ENCODE peak calls at places on chromosomes 5 and 9, in nine cellular contexts. L is mesenchymal stem cell; K is astrocyte; H is CD4-positive, CD25-positive, alpha-beta regulatory T cell; O is SK-N-SH; E is WERI-Rb-1; X is AG04450; F is fibroblast of lung; W is lower lobe of right lung. Y is an unnamed sample. For H3K27me3, the result is how much of the 10 kb centered on the place peaks cover.

GRCh38 chr9:73081979-73082657 is 69.5 kb upstream of the ANXA1 start:
- DNase-seq in L (peak), K (peak), H (peak), O (peak), E (no peak), X (no peak), F (peak), W (no peak), Y (no peak)

GRCh38 chr9:136138566-136138965 is 19.9 kb upstream of the TMEM250 start:
- DNase-seq in L (peak), K (no peak), H (no peak), O (peak), E (peak), X (no peak), F (peak), W (no peak), Y (no peak)

GRCh38 chr5:102296229-102296817 is at the start of gene SLCO4C1:
- DNase-seq in L (peak), K (peak), H (peak), O (peak), E (no peak), X (no peak), F (peak), W (peak), Y (peak)

GRCh38 chr5:53022889-53023511 is 33.8 kb downstream of the ITGA2 start:
- DNase-seq in L (no peak), K (no peak), H (no peak), O (no peak), E (no peak), X (no peak), F (no peak), W (no peak), Y (no peak)

GRCh38 chr5:95959051-95959963 is 2.3 kb downstream of the ELL2 start:
- DNase-seq in L (peak), K (peak), H (no peak), O (no peak), E (no peak), X (no peak), F (peak), W (no peak), Y (no peak)

GRCh38 chr5:151682751-151683331 is 3.9 kb downstream of the SPARC start:
- DNase-seq in L (peak), K (no peak), H (no peak), O (no peak), E (peak), X (no peak), F (peak), W (no peak), Y (no peak)

GRCh38 chr9:91060520-91061343 is 259.1 kb downstream of the SYK start:
- DNase-seq in L (peak), K (peak), H (no peak), O (no peak), E (no peak), X (peak), F (peak), W (no peak), Y (no peak)

GRCh38 chr9:112233769-112234168 is 58.7 kb upstream of the SUSD1 start:
- DNase-seq in L (peak), K (peak), H (no peak), O (no peak), E (no peak), X (peak), F (peak), W (no peak), Y (no peak)

GRCh38 chr5:38032149-38032548 is 192.3 kb upstream of the GDNF start:
- DNase-seq in L (no peak), K (no peak), H (no peak), O (no peak), E (no peak), X (no peak), F (no peak), W (no peak), Y (no peak)

GRCh38 chr9:88922091-88922490 is 69.2 kb upstream of the S1PR3 start:
- DNase-seq in L (no peak), K (no peak), H (peak), O (no peak), E (no peak), X (no peak), F (no peak), W (no peak), Y (no peak)

GRCh38 chr5:132410451-132411381 is 41.2 kb downstream of the SLC22A5 start:
- DNase-seq in L (peak), K (peak), H (peak), O (peak), E (peak), X (no peak), F (peak), W (peak), Y (peak)

DNA sequence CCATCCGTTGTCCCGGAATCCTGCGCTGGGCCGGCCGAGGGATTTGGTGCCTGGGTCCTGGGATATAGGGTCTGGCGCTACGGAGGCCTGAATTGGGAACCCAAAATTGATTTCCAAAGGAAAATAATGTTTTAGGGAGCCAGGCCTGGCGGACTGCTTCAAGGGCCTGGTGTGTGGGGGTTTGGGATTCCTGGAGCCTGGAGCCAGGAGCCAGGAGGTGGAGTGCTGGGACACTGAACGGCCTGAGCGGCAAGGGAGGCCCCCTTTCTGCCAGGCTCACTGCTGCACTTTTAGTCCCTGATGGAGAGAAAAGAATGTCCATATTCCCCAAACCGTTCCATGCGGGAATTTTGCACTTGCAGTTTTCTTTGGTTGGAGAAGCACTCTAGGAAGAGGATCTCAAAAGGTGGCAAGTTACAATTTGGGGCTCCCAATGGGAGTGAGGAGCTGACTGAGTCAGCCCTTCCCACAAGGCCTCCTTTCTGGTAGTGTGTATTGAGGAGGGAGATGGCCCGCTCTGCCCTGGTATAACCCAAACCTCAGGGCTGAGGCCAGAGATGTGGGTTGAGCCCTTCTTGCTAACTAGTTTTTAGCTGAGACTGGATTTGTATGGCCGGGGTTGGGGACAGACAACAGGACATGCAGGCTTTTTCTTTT is 2.2 kb downstream of the LMX1B start:
- DNase-seq in L (no peak), K (no peak), H (no peak), O (peak), E (no peak), X (no peak), F (no peak), W (no peak), Y (no peak)
- H3K4me3 ChIP-seq in L (no peak), K (no peak), H (no peak), O (no peak), E (no peak), X (no peak), F (no peak), W (no peak), Y (no peak)

GRCh38 chr5:569868-570361 is 42.2 kb upstream of the CEP72 start:
- DNase-seq in L (no peak), K (no peak), H (no peak), O (no peak), E (no peak), X (no peak), F (no peak), W (no peak), Y (no peak)
- H3K27me3 ChIP-seq in L (half or more), K (under half), H (under half), O (under half), E (under half), X (under half), F (under half), W (half or more), Y (under half)

GRCh38 chr5:74250304-74251102 is 390.0 kb downstream of the ENC1 start:
- DNase-seq in L (no peak), K (no peak), H (no peak), O (no peak), E (no peak), X (no peak), F (no peak), W (no peak), Y (no peak)
- H3K27ac ChIP-seq in L (no peak), K (peak), H (no peak), O (no peak), E (no peak), X (peak), F (peak), W (no peak), Y (no peak)

GRCh38 chr9:38048319-38048969 is 20.6 kb downstream of the SHB start:
- DNase-seq in L (no peak), K (peak), H (no peak), O (no peak), E (no peak), X (no peak), F (peak), W (no peak), Y (no peak)
- H3K4me3 ChIP-seq in L (no peak), K (no peak), H (no peak), O (no peak), E (no peak), X (peak), F (no peak), W (no peak), Y (no peak)

GRCh38 chr5:133611357-133612020 is 852 bp downstream of the FSTL4 start:
- DNase-seq in L (no peak), K (no peak), H (no peak), O (peak), E (peak), X (no peak), F (no peak), W (no peak), Y (no peak)
- H3K27me3 ChIP-seq in L (half or more), K (half or more), H (under half), O (under half), E (under half), X (under half), F (under half), W (half or more), Y (under half)

GRCh38 chr5:110900829-110901228 is 162.0 kb downstream of the SLC25A46 start:
- DNase-seq in L (peak), K (peak), H (no peak), O (no peak), E (no peak), X (peak), F (peak), W (no peak), Y (no peak)
- H3K27ac ChIP-seq in L (no peak), K (peak), H (no peak), O (peak), E (no peak), X (no peak), F (no peak), W (no peak), Y (no peak)

GRCh38 chr5:166369817-166370216 is 1921.6 kb upstream of the WWC1 start:
- DNase-seq in L (no peak), K (no peak), H (no peak), O (no peak), E (no peak), X (no peak), F (no peak), W (no peak), Y (no peak)
- H3K4me3 ChIP-seq in L (no peak), K (no peak), H (no peak), O (no peak), E (no peak), X (no peak), F (no peak), W (no peak), Y (no peak)

GRCh38 chr9:36906492-36906891 is 127.6 kb downstream of the PAX5 start:
- DNase-seq in L (no peak), K (no peak), H (no peak), O (no peak), E (no peak), X (no peak), F (no peak), W (no peak), Y (no peak)
- H3K27me3 ChIP-seq in L (half or more), K (half or more), H (under half), O (under half), E (under half), X (under half), F (under half), W (under half), Y (under half)

DNA sequence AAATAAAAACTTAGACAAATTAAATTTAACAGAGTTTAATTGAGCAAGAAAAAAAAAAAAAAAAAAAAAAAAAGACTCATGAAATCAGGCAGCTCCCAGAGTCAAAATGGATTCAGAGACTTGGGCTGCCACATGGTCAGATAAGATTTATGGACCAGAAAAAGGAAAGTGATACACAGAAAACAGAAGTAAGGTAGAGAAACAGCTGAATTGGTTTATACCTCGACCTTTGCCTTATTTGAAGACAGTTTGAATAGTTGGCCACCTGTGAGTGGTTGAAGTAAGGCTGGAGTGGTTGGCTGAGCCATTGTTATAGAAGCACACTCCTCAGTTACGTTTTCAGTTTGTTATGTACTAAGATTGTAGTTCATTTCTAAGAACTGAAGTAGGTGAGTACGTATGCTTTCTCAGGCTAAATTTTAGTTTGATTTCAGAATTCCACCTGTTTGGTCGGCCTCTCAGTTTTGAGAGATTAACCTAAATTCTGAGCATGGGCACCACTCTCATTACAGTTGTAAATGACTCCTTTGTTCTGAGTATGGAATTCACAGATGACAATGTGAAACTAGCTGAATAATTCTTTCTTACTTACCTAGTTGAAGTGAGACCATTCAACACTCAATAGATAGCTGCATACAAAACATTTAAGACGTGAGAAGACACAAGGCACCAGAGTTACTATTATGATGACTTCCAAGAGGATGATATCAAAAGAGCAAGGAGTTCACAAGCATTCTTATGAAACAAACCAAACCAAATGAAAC is 149.0 kb downstream of the AOPEP start:
- DNase-seq in L (no peak), K (no peak), H (no peak), O (no peak), E (no peak), X (no peak), F (no peak), W (no peak), Y (no peak)
- H3K27ac ChIP-seq in L (no peak), K (peak), H (no peak), O (peak), E (no peak), X (no peak), F (no peak), W (peak), Y (no peak)

GRCh38 chr5:75668988-75669760 is 48.1 kb downstream of the POC5 start:
- DNase-seq in L (no peak), K (peak), H (peak), O (no peak), E (no peak), X (no peak), F (no peak), W (no peak), Y (no peak)
- H3K4me3 ChIP-seq in L (no peak), K (peak), H (peak), O (no peak), E (no peak), X (no peak), F (no peak), W (peak), Y (peak)